ENCODE peak calls at places on chromosomes 7 and 10, in five cellular contexts. I, V, L, Q and O are unnamed samples.

GRCh38 chr10:1708746-1709145 is 28.6 kb downstream of the ADARB2 start:
- DNase-seq in I (no peak), V (no peak), L (no peak), Q (no peak), O (no peak)

GRCh38 chr7:149683191-149683590 is 90.2 kb downstream of the ZNF467 start:
- DNase-seq in I (no peak), V (no peak), L (no peak), Q (no peak), O (no peak)

GRCh38 chr7:67341153-67341768 is 344.6 kb downstream of the TYW1 start:
- DNase-seq in I (no peak), V (no peak), L (no peak), Q (no peak), O (no peak)

GRCh38 chr10:4234661-4235060 is 449.7 kb upstream of the KLF6 start:
- DNase-seq in I (no peak), V (no peak), L (peak; percentile 21), Q (no peak), O (peak; percentile 25)

GRCh38 chr7:152637920-152638580 is 37.9 kb downstream of the XRCC2 start:
- DNase-seq in I (no peak), V (no peak), L (no peak), Q (no peak), O (no peak)

GRCh38 chr7:17408245-17408903 is 109.9 kb downstream of the AHR start:
- DNase-seq in I (peak; percentile 61), V (no peak), L (peak; percentile 95), Q (peak; percentile 92), O (no peak)

GRCh38 chr10:118565301-118566075 is 30.0 kb downstream of the PRLHR start:
- DNase-seq in I (no peak), V (no peak), L (no peak), Q (no peak), O (no peak)

GRCh38 chr10:63470928-63471327 is 5.2 kb upstream of the JMJD1C start:
- DNase-seq in I (no peak), V (no peak), L (no peak), Q (no peak), O (no peak)

GRCh38 chr10:87656431-87657072 is 3.1 kb upstream of the PAPSS2 start:
- DNase-seq in I (peak; percentile 58), V (no peak), L (peak; percentile 52), Q (peak; percentile 51), O (peak; percentile 34)

DNA sequence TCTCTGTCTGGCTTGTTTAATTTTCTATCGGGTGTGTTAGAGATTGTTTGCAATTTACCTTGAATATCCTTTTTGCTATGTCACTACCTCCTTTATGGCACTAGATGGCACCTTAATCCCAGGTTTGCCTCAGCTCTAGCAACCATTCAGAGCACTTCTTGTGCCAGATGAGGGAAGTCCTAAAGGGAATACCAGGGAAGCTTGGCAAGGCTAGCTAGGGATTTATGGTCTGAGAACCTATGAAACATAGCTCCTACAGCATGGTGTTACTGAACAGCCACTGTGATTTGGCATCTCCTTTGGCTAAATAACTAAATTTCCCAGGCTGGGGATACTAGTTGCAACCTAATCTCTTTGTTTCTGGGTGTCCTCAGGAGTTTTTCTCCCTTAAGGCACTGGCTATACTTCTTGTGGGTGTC is 69.0 kb upstream of the VOPP1 start:
- DNase-seq in I (peak; percentile 41), V (peak; percentile 17), L (peak; percentile 76), Q (peak; percentile 71), O (peak; percentile 23)
- TF ChIP-seq USF2 in I (no peak), V (no peak), L (no peak), Q (no peak), O (no peak)

DNA sequence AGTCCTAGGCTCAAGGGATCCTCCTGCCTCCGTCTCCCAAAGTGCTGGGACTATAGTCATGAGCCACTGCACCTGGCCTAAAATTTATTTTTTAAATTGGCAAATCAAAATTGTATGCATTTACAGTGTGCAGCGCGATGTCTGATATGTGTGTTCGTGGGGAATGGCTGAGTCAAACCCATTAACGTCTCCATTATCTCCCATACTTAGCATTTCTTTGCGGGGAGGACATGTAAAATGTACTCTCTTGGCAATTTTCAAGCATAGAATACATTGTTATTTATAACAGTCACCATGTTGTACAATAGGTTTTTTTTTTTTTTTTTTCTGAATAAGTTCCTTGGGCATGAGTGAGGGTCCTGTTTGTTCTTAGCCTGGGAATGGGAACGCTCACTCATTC is 3.8 kb downstream of the TMEM184A start:
- DNase-seq in I (no peak), V (no peak), L (no peak), Q (no peak), O (no peak)
- TF ChIP-seq USF2 in I (no peak), V (no peak), L (no peak), Q (no peak), O (no peak)

DNA sequence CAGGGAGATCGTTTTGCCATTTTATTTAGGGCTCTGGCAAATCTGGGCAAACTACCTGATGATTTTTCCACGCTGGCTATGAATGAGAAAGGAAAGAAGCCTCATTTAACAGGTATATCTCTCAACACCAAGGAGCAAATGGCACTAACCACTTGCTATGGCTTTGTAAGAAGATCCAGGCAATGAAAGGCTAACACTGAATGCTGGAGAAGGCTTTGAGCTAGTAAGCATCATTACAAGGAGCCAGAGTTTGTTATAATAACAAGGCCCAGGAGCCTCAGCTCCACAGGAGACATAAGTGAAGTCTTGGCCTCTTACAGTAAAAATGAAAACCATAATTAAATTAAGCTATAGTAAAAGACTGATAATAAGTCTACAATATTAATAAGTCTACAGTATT is 123.1 kb downstream of the CNOT4 start:
- DNase-seq in I (no peak), V (no peak), L (no peak), Q (no peak), O (no peak)
- TF ChIP-seq USF2 in I (no peak), V (no peak), L (no peak), Q (no peak), O (no peak)

GRCh38 chr10:69435966-69436520 is 15.2 kb upstream of the TSPAN15 start:
- DNase-seq in I (no peak), V (no peak), L (no peak), Q (no peak), O (no peak)
- TF ChIP-seq USF2 in I (no peak), V (no peak), L (no peak), Q (no peak), O (no peak)

DNA sequence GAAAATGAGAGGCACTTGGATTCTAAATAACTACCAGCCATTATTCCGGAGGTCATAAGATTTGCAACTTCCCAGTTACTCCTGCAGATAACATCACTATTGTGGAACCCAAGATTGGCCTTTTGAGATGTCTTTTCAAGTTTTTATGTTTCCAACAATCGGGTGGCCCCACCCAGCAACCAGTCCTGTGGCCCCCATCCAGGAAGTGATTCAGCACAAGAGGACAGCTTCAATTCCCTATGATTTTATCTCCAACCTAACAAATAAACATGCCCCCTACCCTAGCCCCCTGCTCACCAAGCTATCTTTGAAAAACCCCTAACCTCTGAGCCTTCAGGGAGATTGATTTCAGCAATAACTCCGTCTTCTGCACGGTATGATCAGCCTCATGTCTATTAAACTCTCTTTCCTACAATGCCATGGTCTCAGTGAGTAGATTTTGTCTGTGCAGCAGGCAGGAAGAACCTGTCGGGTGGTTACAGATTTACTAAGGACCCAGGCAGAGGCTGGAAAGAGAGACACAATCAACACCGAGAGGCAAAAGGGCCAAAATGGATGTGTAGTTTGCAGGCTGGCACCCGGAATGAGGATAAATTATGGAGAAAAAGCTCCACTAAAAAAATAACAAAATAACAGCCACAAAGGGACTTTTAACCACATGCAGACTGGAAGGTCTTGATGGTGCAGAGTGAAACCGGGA is 83.9 kb upstream of the UNC5B start:
- DNase-seq in I (no peak), V (no peak), L (no peak), Q (no peak), O (no peak)
- TF ChIP-seq USF2 in I (no peak), V (no peak), L (no peak), Q (no peak), O (no peak)